ENCODE peak calls at places on chromosome 9, in four cellular contexts. K, F, M and Y are unnamed samples. For H3K4me1, the result is how much of the 10 kb centered on the place peaks cover.

GRCh38 chr9:69546265-69546664 is 125.9 kb downstream of the APBA1 start:
- DNase-seq in F (no peak), M (no peak), K (no peak), Y (no peak)

GRCh38 chr9:89751081-89751855 is 146.5 kb downstream of the GADD45G start:
- DNase-seq in F (no peak), K (no peak), M (no peak), Y (no peak)

GRCh38 chr9:119556129-119556875 is 187.1 kb upstream of the BRINP1 start:
- DNase-seq in F (peak), K (peak), M (peak), Y (peak)

GRCh38 chr9:84953797-84954695 is 284.5 kb downstream of the NTRK2 start:
- DNase-seq in F (peak), K (peak), M (peak), Y (peak)

GRCh38 chr9:137277329-137278041 is at the start of gene TOR4A:
- DNase-seq in F (peak), K (peak), M (peak), Y (peak)

GRCh38 chr9:124108216-124108615 is 96.6 kb downstream of the LHX2 start:
- DNase-seq in M (no peak), F (no peak), K (no peak), Y (no peak)

GRCh38 chr9:91761362-91761761 is 188.7 kb downstream of the ROR2 start:
- DNase-seq in K (no peak), M (no peak), F (no peak), Y (no peak)

GRCh38 chr9:81665514-81665838 is 23.9 kb downstream of the TLE1 start:
- DNase-seq in K (no peak), F (no peak), M (no peak), Y (no peak)

GRCh38 chr9:76699966-76700365 is 64.3 kb upstream of the PCA3 start:
- DNase-seq in M (no peak), K (no peak), F (no peak), Y (no peak)

DNA sequence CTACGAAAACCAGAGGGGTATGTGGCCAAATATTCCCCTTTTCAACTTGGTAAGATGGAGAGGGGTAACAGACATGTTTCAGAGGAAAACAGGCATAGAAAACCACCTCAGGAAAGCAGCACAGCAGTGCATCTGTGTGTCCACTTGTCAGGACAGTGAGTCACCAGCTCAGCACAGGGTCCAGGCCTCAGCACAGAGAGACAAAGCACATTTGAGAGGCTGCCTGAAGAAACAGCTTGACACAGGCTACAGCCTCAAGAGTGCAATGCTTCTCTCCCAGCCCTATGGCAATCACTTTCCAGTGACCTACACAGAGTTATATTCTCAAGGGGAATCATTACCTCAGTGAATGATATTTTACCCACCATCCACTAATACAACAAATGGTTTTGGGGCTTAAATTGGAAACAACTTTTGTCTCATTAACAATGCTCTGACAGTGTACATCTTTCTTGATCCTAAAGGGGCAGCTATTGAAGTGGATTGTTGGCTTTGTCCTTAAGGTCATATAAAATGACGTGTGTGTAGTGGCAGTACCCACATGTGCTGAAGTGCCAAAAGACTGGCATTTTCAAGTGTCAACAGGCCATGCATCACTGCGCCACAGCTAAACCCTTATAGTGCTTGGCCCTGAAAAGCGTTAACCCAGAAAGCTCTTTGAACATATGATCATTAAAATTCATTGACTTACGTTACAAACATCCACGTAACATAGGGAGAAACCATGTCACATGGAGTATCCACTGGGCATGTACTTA is 46.4 kb downstream of the ERMP1 start:
- DNase-seq in M (no peak), F (no peak), K (no peak), Y (no peak)
- H3K27ac ChIP-seq in M (no peak), F (no peak), K (no peak), Y (peak)

GRCh38 chr9:127961166-127961490 is 19.7 kb downstream of the EEIG1 start:
- DNase-seq in M (no peak), F (no peak), K (no peak), Y (no peak)

GRCh38 chr9:127963041-127963358 is 17.8 kb downstream of the EEIG1 start:
- DNase-seq in K (no peak), M (no peak), F (no peak), Y (no peak)

GRCh38 chr9:127961613-127962150 is 19.1 kb downstream of the EEIG1 start:
- DNase-seq in K (no peak), F (no peak), M (no peak), Y (peak)

GRCh38 chr9:127963359-127964064 is 17.3 kb downstream of the EEIG1 start:
- DNase-seq in K (peak), F (no peak), M (no peak), Y (peak)

DNA sequence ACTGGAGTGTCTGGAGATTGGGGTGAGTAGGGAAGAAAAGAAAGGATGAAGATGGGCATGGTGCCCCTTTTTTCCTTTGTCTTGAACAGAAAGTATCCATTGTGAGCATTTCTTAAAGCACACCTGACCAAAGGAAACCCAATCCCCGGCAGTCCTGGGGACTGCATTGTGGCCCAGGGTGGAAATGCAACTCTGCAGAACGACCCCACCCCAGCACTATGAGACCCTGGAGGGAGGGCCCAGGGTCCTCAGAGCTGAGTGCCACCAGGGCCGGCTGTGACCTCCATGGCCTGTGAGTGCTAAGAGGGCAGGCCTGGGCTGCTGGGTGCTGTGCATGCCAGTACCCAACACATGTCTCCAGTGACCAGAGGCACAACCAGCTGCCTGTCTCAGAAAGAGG is 18.5 kb downstream of the EEIG1 start:
- DNase-seq in K (no peak), F (no peak), M (no peak), Y (peak)
- H3K4me1 ChIP-seq in K (under half), F (half or more), M (half or more), Y (under half)

DNA sequence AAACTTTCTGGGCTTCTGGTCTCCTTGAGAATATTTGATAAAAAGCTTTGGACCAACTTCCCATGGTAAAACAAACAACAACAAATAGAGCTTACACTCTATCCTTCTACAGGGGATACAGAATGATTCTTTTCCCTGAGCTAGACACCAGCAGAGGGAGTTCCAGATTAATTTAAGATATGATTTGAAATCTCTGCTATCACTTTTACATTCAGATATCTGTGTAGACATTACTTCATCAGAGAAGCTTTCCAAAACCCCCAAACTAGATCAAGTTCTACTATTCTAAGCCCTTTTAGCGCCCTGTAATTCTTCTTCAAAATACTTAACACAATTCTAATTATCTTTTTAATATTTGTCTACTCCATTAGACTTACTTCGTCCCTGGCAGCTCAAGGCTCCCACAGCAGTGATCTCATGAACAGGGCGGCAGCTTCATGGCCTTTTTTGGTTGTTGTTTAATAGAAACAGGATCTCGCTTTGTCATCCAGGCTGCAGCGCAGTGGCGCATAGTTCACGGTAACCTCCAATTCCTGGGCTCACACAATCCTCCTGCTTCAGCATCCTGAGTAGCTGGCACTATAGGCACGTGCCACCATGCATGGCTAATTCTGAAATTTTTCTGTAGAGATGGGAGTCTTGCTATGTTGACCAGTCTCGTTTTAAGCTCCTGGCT is 938 bp upstream of the GALNT12 start:
- DNase-seq in M (no peak), K (peak), F (peak), Y (no peak)
- H3K4me3 ChIP-seq in M (no peak), K (peak), F (peak), Y (no peak)

GRCh38 chr9:131697908-131698714 is 41.8 kb downstream of the RAPGEF1 start:
- DNase-seq in F (no peak), K (no peak), M (no peak), Y (no peak)
- H3K27ac ChIP-seq in F (peak), K (peak), M (peak), Y (peak)

GRCh38 chr9:114170792-114171461 is 15.6 kb downstream of the COL27A1 start:
- DNase-seq in F (no peak), K (no peak), M (no peak), Y (no peak)
- H3K4me1 ChIP-seq in F (under half), K (under half), M (under half), Y (under half)

DNA sequence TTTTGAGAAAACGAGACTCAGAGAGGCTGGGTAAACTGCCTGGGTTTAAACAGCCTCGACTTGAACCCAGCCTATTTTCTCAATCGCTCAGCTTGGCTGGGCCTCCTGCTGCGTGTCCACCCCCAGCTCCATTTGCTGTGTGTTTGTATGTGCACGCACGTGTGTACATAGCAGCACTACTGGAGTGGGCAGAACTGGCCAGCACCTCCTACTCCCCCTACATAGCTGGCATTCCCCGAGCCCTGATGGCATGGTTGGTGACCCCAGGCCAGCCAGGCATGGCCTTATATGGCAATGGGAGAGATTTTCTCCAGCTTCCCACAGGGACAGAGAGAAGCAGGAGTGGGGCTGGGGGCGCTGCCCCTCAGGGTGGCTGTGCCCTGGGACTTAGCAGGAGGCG is 4.1 kb downstream of the AIF1L start:
- DNase-seq in M (no peak), K (no peak), F (no peak), Y (no peak)
- H3K4me3 ChIP-seq in M (no peak), K (no peak), F (no peak), Y (no peak)

GRCh38 chr9:129724456-129725190 is 28.2 kb downstream of the PTGES start:
- DNase-seq in F (no peak), M (no peak), K (no peak), Y (no peak)
- H3K27ac ChIP-seq in F (no peak), M (no peak), K (no peak), Y (no peak)